ENCODE peak calls at places on chromosomes 2 and 18, in ten cellular contexts. T is breast epithelium, K is GM23338, O is heart right ventricle, W is H1, V is H9, J is left lung, Z is fibroblast of lung, P is astrocyte, C is NT2/D1. A is an unnamed sample. For H3K4me1, the result is how much of the 10 kb centered on the place peaks cover.

GRCh38 chr2:33694904-33695303 is 95.8 kb upstream of the FAM98A start:
- DNase-seq in O (no peak), J (no peak), T (no peak), Z (no peak), K (no peak), P (no peak), W (no peak), C (no peak), V (no peak), A (no peak)

GRCh38 chr18:31297248-31297647 is 20.7 kb upstream of the DSG1 start:
- DNase-seq in Z (no peak), K (no peak), W (no peak), T (no peak), O (no peak), V (no peak), J (no peak), P (no peak), C (no peak), A (no peak)

GRCh38 chr2:191038241-191038725 is 24.3 kb upstream of the STAT1 start:
- DNase-seq in C (no peak), K (no peak), J (no peak), T (no peak), V (no peak), O (no peak), P (peak), W (no peak), Z (peak), A (peak)

GRCh38 chr2:158772306-158773078 is 22.6 kb upstream of the DAPL1 start:
- DNase-seq in Z (no peak), T (no peak), O (no peak), V (no peak), K (peak), P (no peak), C (no peak), J (no peak), W (no peak), A (no peak)

GRCh38 chr2:69709290-69709689 is 32.6 kb upstream of the ANXA4 start:
- DNase-seq in P (no peak), K (no peak), J (no peak), V (no peak), C (no peak), T (peak), W (no peak), O (no peak), Z (no peak), A (no peak)

GRCh38 chr2:118464546-118464945 is 376.3 kb downstream of the INSIG2 start:
- DNase-seq in Z (no peak), T (no peak), K (no peak), C (no peak), P (no peak), V (no peak), O (no peak), J (no peak), W (no peak), A (no peak)

GRCh38 chr18:11121426-11121825 is 27.9 kb downstream of the PIEZO2 start:
- DNase-seq in K (no peak), C (no peak), T (no peak), W (no peak), Z (no peak), O (no peak), J (no peak), P (peak), V (no peak), A (no peak)

GRCh38 chr2:79414690-79415089 is 98.2 kb upstream of the CTNNA2 start:
- DNase-seq in J (no peak), O (no peak), K (no peak), Z (no peak), T (no peak), C (no peak), W (no peak), V (no peak), P (no peak), A (no peak)

GRCh38 chr2:223027442-223027841 is 24.5 kb upstream of the KCNE4 start:
- DNase-seq in C (no peak), P (peak), V (no peak), O (no peak), Z (peak), W (no peak), T (no peak), K (no peak), J (no peak), A (no peak)

GRCh38 chr2:188693111-188693510 is 281.1 kb upstream of the COL3A1 start:
- DNase-seq in K (no peak), V (peak), O (no peak), P (no peak), T (peak), C (no peak), W (no peak), Z (no peak), J (peak), A (no peak)

GRCh38 chr2:129870646-129871335 is 108.7 kb upstream of the RAB6C start:
- DNase-seq in C (no peak), W (no peak), J (no peak), Z (no peak), T (no peak), K (no peak), V (peak), O (no peak), P (no peak), A (no peak)

GRCh38 chr2:100807707-100808106 is 12.2 kb upstream of the NPAS2 start:
- DNase-seq in P (no peak), O (no peak), J (no peak), C (no peak), W (no peak), Z (no peak), K (no peak), V (no peak), T (no peak), A (no peak)

GRCh38 chr2:240250150-240250984 is 109.9 kb upstream of the OTOS start:
- DNase-seq in K (no peak), P (no peak), W (no peak), V (peak), C (no peak), Z (no peak), O (no peak), T (no peak), J (peak), A (no peak)
- H3K4me1 ChIP-seq in K (under half), P (under half), W (under half), V (under half), C (under half), Z (under half), O (under half), T (under half), J (under half), A (under half)

DNA sequence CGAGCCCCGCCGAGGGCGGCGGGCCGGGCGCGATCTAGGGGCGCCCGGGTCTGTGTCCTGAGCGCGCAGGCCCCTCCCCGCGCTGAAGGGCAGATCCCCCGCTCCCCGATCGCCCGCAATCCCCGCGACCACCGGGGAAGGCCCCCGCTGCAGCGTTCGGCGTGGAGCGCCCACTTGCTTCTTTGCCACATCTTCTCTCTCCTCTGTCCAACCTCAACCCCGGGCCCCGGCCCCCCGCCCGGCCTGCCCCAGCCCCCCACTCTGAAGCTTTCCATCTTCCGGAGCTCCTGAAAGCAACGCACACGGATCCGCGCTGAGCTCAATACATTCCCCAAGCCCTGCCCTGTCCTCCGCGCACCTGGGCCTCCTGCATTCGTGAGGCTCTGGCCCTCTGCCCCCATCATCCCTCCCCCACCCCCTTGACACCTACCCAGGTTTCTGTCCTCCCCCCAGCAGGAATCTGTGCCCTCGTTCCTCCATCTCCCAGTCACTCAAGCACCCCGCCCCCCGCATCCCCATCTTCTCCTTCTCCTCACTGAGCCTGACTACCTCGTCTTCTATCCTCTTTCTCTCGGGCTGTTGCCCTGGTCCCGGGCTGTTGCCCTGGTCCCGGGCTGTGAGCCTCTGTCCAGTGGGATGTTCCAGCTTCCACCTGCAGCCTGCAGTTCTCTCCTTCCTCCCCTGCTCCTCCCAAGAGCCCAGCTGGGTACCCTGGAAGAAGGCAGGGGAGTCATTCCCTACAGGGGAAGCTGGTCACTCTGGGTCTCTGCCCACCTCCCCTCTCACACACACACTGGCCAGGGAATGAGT is 7.8 kb downstream of the SPEG start:
- DNase-seq in O (no peak), T (no peak), J (no peak), V (no peak), Z (no peak), W (no peak), K (peak), P (no peak), C (no peak), A (no peak)
- H3K4me1 ChIP-seq in O (under half), T (under half), J (under half), V (under half), Z (under half), W (under half), K (under half), P (under half), C (under half), A (under half)

GRCh38 chr18:34691626-34692025 is 18.5 kb upstream of the DTNA start:
- DNase-seq in T (no peak), C (no peak), V (no peak), O (no peak), W (no peak), Z (no peak), P (no peak), J (no peak), K (no peak), A (no peak)
- H3K4me1 ChIP-seq in T (under half), C (under half), V (under half), O (under half), W (under half), Z (under half), P (under half), J (under half), K (under half), A (under half)

DNA sequence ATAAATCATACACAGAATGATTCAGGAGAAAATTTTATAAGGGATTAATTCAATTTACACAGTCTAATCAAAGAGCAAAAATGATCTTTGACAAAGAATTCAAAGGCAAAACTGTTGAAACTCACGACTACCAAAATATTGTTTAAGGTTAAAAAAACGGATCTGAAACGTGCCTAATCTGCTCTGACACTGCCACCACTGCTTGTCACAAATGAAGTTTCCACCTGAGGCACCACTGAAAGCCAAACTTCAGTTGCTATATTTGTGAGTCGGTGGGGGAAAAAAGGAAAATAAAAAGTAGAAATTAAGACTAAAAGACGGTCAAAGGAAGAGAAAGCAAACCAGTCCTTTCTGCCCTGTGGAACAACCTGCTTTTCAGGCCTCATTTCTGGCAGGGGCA is 140.6 kb upstream of the DNMT3A start:
- DNase-seq in J (no peak), O (no peak), K (no peak), T (no peak), V (no peak), Z (no peak), P (no peak), C (no peak), W (no peak), A (no peak)
- H3K4me1 ChIP-seq in J (under half), O (under half), K (under half), T (under half), V (under half), Z (under half), P (under half), C (under half), W (under half), A (under half)